ENCODE peak calls at places on chromosomes 1 and 21, in five cellular contexts. K is neural progenitor cell, C is AG04449, X is left ventricle myocardium inferior, P is GM12865. M is an unnamed sample.

GRCh38 chr1:152018537-152018936 is 18.3 kb downstream of the S100A11 start:
- DNase-seq in C (no peak), K (peak; percentile 66), P (peak; percentile 22), X (no peak), M (no peak)

GRCh38 chr1:159492575-159493323 is 43.1 kb downstream of the OR10J5 start:
- DNase-seq in C (peak; percentile 10), P (no peak), K (no peak), X (no peak), M (no peak)

GRCh38 chr1:214364335-214364734 is 83.4 kb downstream of the SMYD2 start:
- DNase-seq in X (peak; percentile 62), C (no peak), K (no peak), P (no peak), M (no peak)

GRCh38 chr1:151944859-151945575 is 35.7 kb upstream of the THEM4 start:
- DNase-seq in C (no peak), K (no peak), P (no peak), X (no peak), M (no peak)

GRCh38 chr1:55285849-55286248 is 70.7 kb upstream of the USP24 start:
- DNase-seq in K (no peak), P (peak; percentile 11), X (no peak), C (no peak), M (no peak)

GRCh38 chr1:211381481-211382181 is 55.0 kb downstream of the TRAF5 start:
- DNase-seq in P (peak; percentile 23), X (no peak), K (no peak), C (no peak), M (no peak)

GRCh38 chr1:116767782-116768382 is 13.7 kb downstream of the CD2 start:
- DNase-seq in K (no peak), C (no peak), P (no peak), X (no peak), M (no peak)

GRCh38 chr1:177857285-177857684 is 112.6 kb downstream of the SEC16B start:
- DNase-seq in X (no peak), C (no peak), P (no peak), K (no peak), M (no peak)

GRCh38 chr1:177945943-177946650 is 23.8 kb downstream of the SEC16B start:
- DNase-seq in X (peak; percentile 44), K (peak; percentile 82), C (no peak), P (peak; percentile 62), M (peak; percentile 60)

GRCh38 chr1:39501666-39502065 is 10.2 kb downstream of the BMP8A start:
- DNase-seq in X (no peak), K (no peak), C (peak; percentile 19), P (no peak), M (no peak)

GRCh38 chr1:234369784-234370183 is 3.5 kb upstream of the COA6 start:
- DNase-seq in X (no peak), P (no peak), K (no peak), C (no peak), M (no peak)

GRCh38 chr1:101236546-101237228 is at the start of gene S1PR1:
- DNase-seq in C (no peak), P (peak; percentile 85), X (peak; percentile 83), K (peak; percentile 94), M (peak; percentile 56)

GRCh38 chr1:180040034-180040433 is 85.4 kb downstream of the CEP350 start:
- DNase-seq in K (no peak), C (no peak), P (no peak), X (no peak), M (no peak)

GRCh38 chr1:206633708-206634121 is 1.6 kb upstream of the DYRK3 start:
- DNase-seq in K (peak; percentile 5), P (no peak), C (no peak), X (no peak), M (no peak)

GRCh38 chr21:44285547-44285992 is at the start of gene AIRE:
- DNase-seq in C (no peak), K (peak; percentile 40), P (no peak), X (no peak), M (no peak)

GRCh38 chr1:11456970-11457369 is 22.0 kb upstream of the DISP3 start:
- DNase-seq in C (no peak), P (no peak), K (no peak), X (no peak), M (no peak)

GRCh38 chr1:8665824-8666223 is 151.6 kb downstream of the RERE start:
- DNase-seq in K (no peak), X (no peak), C (no peak), P (no peak), M (no peak)

GRCh38 chr1:29688477-29689365 is 452.4 kb downstream of the PTPRU start:
- DNase-seq in X (no peak), K (no peak), C (no peak), P (no peak), M (no peak)

DNA sequence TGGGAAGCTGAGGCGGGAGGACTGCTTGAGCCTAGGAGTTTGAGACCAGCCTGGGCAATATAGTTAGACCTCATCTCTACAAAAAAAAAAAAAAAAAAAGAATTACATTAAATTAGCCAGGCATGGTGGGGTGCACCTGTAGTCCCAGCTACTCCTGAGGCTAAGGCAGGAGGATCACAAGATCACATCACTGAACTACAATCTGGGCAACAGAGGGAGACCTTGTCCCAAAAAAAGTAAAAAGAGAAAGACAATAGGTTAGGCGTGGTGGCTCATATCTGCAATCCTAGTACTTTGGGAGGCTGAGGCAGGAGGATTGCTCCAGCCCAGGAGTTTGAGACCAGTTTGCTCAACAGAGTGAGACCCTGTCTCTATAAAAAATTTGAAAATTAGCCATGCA is 130.3 kb downstream of the TIAM1 start:
- DNase-seq in C (no peak), K (no peak), P (no peak), X (no peak), M (no peak)
- TF ChIP-seq CTCF in C (no peak), K (no peak), P (no peak), X (no peak), M (no peak)

DNA sequence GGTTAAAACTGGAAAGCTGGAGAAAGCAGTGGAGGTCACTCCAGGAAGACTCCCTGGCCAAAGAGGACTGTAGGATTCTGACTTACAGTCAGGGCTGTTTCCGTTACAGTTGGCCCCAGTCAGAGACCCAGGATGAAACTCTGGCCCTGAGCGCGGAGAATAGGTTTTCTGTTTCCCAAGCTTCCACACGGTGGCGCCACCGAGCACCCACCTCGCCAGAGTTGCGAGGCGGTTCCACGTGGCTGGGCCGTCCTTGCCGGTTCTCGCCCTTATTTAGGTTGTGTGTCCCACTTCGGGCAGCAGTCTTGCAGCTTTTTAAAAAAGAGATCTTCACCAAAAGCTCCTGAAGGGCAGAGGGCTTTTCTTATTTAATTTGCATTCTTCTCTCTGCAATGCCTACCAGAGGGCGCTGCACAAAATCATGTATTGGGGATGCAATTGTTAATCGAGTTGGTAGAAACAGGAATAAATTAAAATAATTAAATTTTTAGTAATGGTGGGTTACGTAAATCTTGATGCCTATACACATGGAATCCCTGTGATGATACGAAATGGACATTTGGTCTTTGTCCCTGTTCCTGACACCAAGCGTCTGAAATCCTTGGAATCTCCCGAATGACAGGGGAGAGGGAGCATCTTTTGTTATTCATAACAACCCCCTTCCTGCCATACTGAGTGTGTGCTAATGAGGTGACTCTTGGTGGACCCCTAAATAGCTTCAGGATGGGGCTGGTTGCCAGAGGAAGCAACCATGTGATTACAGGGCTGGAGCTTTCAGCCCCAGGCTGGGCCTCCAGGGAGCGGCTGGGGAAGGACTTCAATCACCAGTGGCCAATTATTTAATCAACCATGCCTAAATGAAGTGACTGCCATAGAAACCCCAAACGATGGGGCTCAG is 5.5 kb upstream of the S100A7 start:
- DNase-seq in P (peak; percentile 41), X (peak; percentile 36), C (no peak), K (peak; percentile 66), M (peak; percentile 42)
- TF ChIP-seq CTCF in P (peak; percentile 84), X (peak; percentile 76), C (peak; percentile 76), K (peak; percentile 86), M (peak; percentile 78)

DNA sequence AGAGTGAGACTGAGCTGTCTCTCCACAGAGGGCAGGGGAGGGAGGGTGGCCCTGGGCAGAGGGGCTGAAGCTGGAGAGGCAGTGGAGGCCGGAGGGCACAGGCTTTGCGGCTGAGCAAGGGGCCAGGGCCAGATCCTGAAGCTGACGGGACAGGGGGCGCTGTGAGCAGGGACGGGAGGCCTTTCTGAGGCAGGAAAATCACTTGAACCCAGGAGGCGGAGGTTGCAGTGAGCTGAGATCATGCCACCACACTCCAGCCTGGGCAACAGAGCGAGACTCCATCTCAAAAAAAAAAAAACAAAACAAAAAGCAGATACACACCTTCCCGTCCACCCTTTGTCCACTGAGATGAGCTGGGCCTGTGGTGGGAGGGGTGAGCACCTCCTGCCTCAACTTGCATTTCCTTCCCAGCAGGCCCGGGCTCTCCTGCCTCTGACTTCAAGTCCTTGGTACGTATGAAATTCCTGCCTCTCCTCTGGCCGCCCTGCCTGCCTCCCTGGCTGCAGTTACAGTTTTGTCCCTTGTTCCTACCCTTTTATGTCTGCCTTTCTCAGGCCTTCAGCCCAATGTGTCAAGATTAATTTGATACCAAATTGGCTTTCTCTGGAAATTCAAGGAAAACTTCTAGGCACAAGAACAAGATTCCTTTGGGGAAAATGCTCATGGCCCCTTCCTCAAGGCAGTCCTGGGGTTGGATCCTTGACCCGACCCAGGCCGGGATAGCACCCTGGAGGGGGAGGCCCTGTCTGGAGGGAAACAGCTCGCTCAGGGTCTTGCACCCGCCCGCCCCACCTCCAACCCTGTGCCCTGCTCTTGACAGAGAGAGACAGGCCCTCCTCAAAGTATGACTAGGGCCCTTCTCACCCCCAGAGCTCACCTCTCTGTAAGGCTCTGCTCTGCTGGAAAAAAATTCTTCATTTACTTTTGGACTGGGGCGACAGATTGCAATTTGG is 11.2 kb upstream of the ADAMTSL4 start:
- DNase-seq in C (no peak), P (no peak), X (peak; percentile 18), K (peak; percentile 39), M (no peak)
- TF ChIP-seq CTCF in C (no peak), P (no peak), X (no peak), K (peak; percentile 35), M (no peak)

GRCh38 chr1:119811428-119811827 is at the start of gene REG4:
- DNase-seq in X (no peak), P (no peak), K (no peak), C (no peak), M (no peak)
- TF ChIP-seq CTCF in X (no peak), P (no peak), K (no peak), C (no peak), M (no peak)

GRCh38 chr21:32779983-32780382 is 8.4 kb upstream of the PAXBP1 start:
- DNase-seq in P (peak; percentile 33), C (no peak), X (no peak), K (no peak), M (no peak)

GRCh38 chr21:32777269-32777668 is 5.7 kb upstream of the PAXBP1 start:
- DNase-seq in K (no peak), X (no peak), C (no peak), P (no peak), M (no peak)

GRCh38 chr21:32776743-32777142 is 5.2 kb upstream of the PAXBP1 start:
- DNase-seq in P (no peak), K (no peak), C (no peak), X (no peak), M (no peak)

GRCh38 chr21:32782698-32783097 is 11.1 kb upstream of the PAXBP1 start:
- DNase-seq in K (no peak), C (no peak), X (no peak), P (no peak), M (no peak)
- TF ChIP-seq CTCF in K (no peak), C (no peak), X (no peak), P (no peak), M (no peak)

GRCh38 chr1:28519946-28520725 is 14.3 kb downstream of the RCC1 start:
- DNase-seq in P (no peak), X (no peak), C (no peak), K (no peak), M (no peak)
- TF ChIP-seq CTCF in P (no peak), X (no peak), C (no peak), K (no peak), M (no peak)